ENCODE peak calls at places on chromosomes 2 and 18, in five cellular contexts. Y, K, T, E and M are unnamed samples.

GRCh38 chr2:94923196-94923595 is 52.0 kb downstream of the TEKT4 start:
- DNase-seq in Y (no peak), K (no peak), T (no peak), E (no peak), M (no peak)

GRCh38 chr18:21129586-21130216 is 18.1 kb upstream of the ROCK1 start:
- DNase-seq in Y (no peak), K (no peak), T (no peak), E (no peak), M (no peak)

GRCh38 chr2:207165121-207166038 is at the start of gene KLF7:
- DNase-seq in Y (peak), K (peak), T (peak), E (peak), M (peak)

GRCh38 chr2:95359035-95359434 is 43.5 kb upstream of the FAHD2A start:
- DNase-seq in Y (no peak), K (no peak), T (no peak), E (no peak), M (peak)

GRCh38 chr18:13831864-13832508 is 8.0 kb downstream of the MC5R start:
- DNase-seq in Y (no peak), K (no peak), T (no peak), E (no peak), M (no peak)

GRCh38 chr2:157466764-157467163 is 22.9 kb upstream of the CYTIP start:
- DNase-seq in Y (no peak), K (no peak), T (no peak), E (no peak), M (no peak)

GRCh38 chr2:36492216-36492945 is 105.6 kb downstream of the FEZ2 start:
- DNase-seq in Y (no peak), K (no peak), T (no peak), E (no peak), M (peak)

GRCh38 chr2:19812166-19812565 is 89.6 kb downstream of the TTC32 start:
- DNase-seq in Y (peak), K (peak), T (no peak), E (no peak), M (no peak)

GRCh38 chr2:237594514-237594871 is 4.0 kb upstream of the RAB17 start:
- DNase-seq in Y (no peak), K (no peak), T (no peak), E (no peak), M (no peak)

GRCh38 chr18:44624052-44624451 is 56.6 kb upstream of the SETBP1 start:
- DNase-seq in Y (no peak), K (no peak), T (no peak), E (no peak), M (no peak)

GRCh38 chr18:58338961-58339722 is 289.7 kb downstream of the ALPK2 start:
- DNase-seq in Y (no peak), K (no peak), T (no peak), E (no peak), M (peak)

GRCh38 chr2:16890081-16890480 is 224.4 kb upstream of the CYRIA start:
- DNase-seq in Y (no peak), K (peak), T (no peak), E (no peak), M (no peak)

GRCh38 chr2:12050381-12050780 is 303.9 kb downstream of the LPIN1 start:
- DNase-seq in Y (no peak), K (no peak), T (peak), E (no peak), M (no peak)

GRCh38 chr2:189082576-189082975 is 97.0 kb downstream of the COL5A2 start:
- DNase-seq in Y (no peak), K (no peak), T (no peak), E (no peak), M (no peak)

GRCh38 chr2:240376739-240377138 is 58.7 kb upstream of the GPC1 start:
- DNase-seq in Y (no peak), K (no peak), T (no peak), E (no peak), M (no peak)

GRCh38 chr2:220572385-220572784 is 945.0 kb downstream of the SLC4A3 start:
- DNase-seq in Y (no peak), K (no peak), T (no peak), E (no peak), M (peak)

GRCh38 chr18:63186520-63186919 is 133.0 kb downstream of the BCL2 start:
- DNase-seq in Y (no peak), K (no peak), T (no peak), E (no peak), M (no peak)

GRCh38 chr2:164661349-164661748 is 40.1 kb upstream of the GRB14 start:
- DNase-seq in Y (no peak), K (no peak), T (no peak), E (no peak), M (peak)